ENCODE peak calls at places on chromosomes 12 and 14, in six cellular contexts. O is aorta; F is NB4; W is iPS DF 19.7; Y is CD8-positive, alpha-beta T cell; Z is T-helper 2 cell. N is an unnamed sample.
A peak's percentile ranks its signal among the peaks of the same experiment; 100 is the strongest.

GRCh38 chr12:49541911-49542505 is 3.2 kb downstream of the KCNH3 start:
- DNase-seq in Z (no peak), Y (no peak), W (no peak), F (peak; percentile 27), O (peak; percentile 34), N (no peak)

GRCh38 chr12:128806573-128806972 is 17.2 kb downstream of the SLC15A4 start:
- DNase-seq in F (no peak), W (no peak), O (no peak), Y (no peak), Z (no peak), N (no peak)

GRCh38 chr12:52493172-52493571 is at the start of gene KRT6A:
- DNase-seq in F (no peak), W (no peak), O (no peak), Z (no peak), Y (no peak), N (no peak)

GRCh38 chr14:91127411-91127810 is 13.5 kb downstream of the DGLUCY start:
- DNase-seq in F (no peak), Y (no peak), Z (no peak), W (no peak), O (no peak), N (no peak)

GRCh38 chr12:2750185-2750584 is 44.6 kb upstream of the FKBP4 start:
- DNase-seq in O (no peak), Z (no peak), W (no peak), F (no peak), Y (no peak), N (no peak)

GRCh38 chr12:92121826-92122225 is 23.8 kb downstream of the BTG1 start:
- DNase-seq in F (no peak), W (no peak), O (no peak), Z (no peak), Y (no peak), N (no peak)

GRCh38 chr14:66359500-66359899 is 126.7 kb upstream of the CCDC196 start:
- DNase-seq in F (peak; percentile 64), W (no peak), O (no peak), Z (no peak), Y (peak; percentile 2), N (no peak)

GRCh38 chr14:22871200-22871961 is at the start of gene LRP10:
- DNase-seq in Z (peak; percentile 65), F (peak; percentile 95), Y (peak; percentile 68), W (no peak), O (peak; percentile 97), N (peak; percentile 97)

GRCh38 chr12:92649511-92650227 is 53.1 kb upstream of the PLEKHG7 start:
- DNase-seq in O (no peak), Y (peak; percentile 52), Z (peak; percentile 7), F (peak; percentile 88), W (peak; percentile 81), N (peak; percentile 50)

GRCh38 chr12:72053604-72054003 is 115.0 kb downstream of the TPH2 start:
- DNase-seq in W (no peak), O (no peak), Z (no peak), Y (no peak), F (no peak), N (no peak)

GRCh38 chr14:49417790-49418189 is 168.4 kb downstream of the RPS29 start:
- DNase-seq in Z (no peak), O (no peak), Y (no peak), W (no peak), F (no peak), N (no peak)

GRCh38 chr12:49198431-49199155 is 9.7 kb upstream of the TUBA1A start:
- DNase-seq in Z (no peak), F (no peak), Y (no peak), O (no peak), W (no peak), N (peak; percentile 24)

GRCh38 chr14:73231874-73232851 is 5.1 kb upstream of the PAPLN start:
- DNase-seq in O (peak; percentile 67), Z (no peak), Y (no peak), W (no peak), F (peak; percentile 43), N (peak; percentile 82)

GRCh38 chr14:64092940-64093339 is 201.2 kb downstream of the ESR2 start:
- DNase-seq in O (no peak), F (no peak), Z (no peak), W (no peak), Y (no peak), N (no peak)

GRCh38 chr14:65446159-65446558 is 33.6 kb downstream of the FUT8 start:
- DNase-seq in Z (no peak), Y (no peak), O (no peak), W (no peak), F (no peak), N (no peak)

GRCh38 chr12:102172436-102172835 is 25.2 kb downstream of the PMCH start:
- DNase-seq in F (no peak), Y (no peak), Z (no peak), O (no peak), W (no peak), N (no peak)

GRCh38 chr12:93292731-93293566 is 84.8 kb upstream of the NUDT4 start:
- DNase-seq in Z (no peak), Y (no peak), F (no peak), O (no peak), W (no peak), N (no peak)

GRCh38 chr12:26017484-26018211 is 59.2 kb downstream of the RASSF8 start:
- DNase-seq in Y (no peak), F (peak; percentile 75), Z (no peak), W (peak; percentile 56), O (no peak), N (peak; percentile 41)

GRCh38 chr12:6825398-6826124 is 2.6 kb upstream of the P3H3 start:
- DNase-seq in Y (peak; percentile 67), Z (peak; percentile 74), W (peak; percentile 57), F (peak; percentile 81), O (peak; percentile 95), N (peak; percentile 95)

N was measured in WTC11.